ENCODE peak calls at places on chromosomes 6 and 20, in seven cellular contexts. F, Y, B, M, H, C and J are unnamed samples.

GRCh38 chr20:14331671-14332070 is 5.7 kb downstream of the FLRT3 start:
- DNase-seq in F (no peak), C (no peak), B (no peak), H (no peak), M (no peak), Y (no peak), J (no peak)

GRCh38 chr6:3819161-3820110 is 29.7 kb upstream of the FAM50B start:
- DNase-seq in F (no peak), C (no peak), M (no peak), Y (no peak), B (no peak), H (no peak), J (no peak)

GRCh38 chr6:99905209-99906106 is 88.6 kb downstream of the MCHR2 start:
- DNase-seq in M (peak; percentile 60), F (no peak), B (no peak), C (peak; percentile 12), H (peak; percentile 31), Y (no peak), J (no peak)

GRCh38 chr20:52105573-52106422 is 85.8 kb downstream of the ZFP64 start:
- DNase-seq in B (peak; percentile 47), M (no peak), F (no peak), Y (no peak), H (no peak), C (peak; percentile 60), J (no peak)

GRCh38 chr20:59221049-59221748 is 57.6 kb downstream of the ZNF831 start:
- DNase-seq in C (no peak), Y (no peak), H (no peak), B (peak; percentile 71), F (no peak), M (no peak), J (no peak)

GRCh38 chr6:127118505-127119360 is at the start of gene RSPO3:
- DNase-seq in Y (no peak), C (peak; percentile 28), H (no peak), M (no peak), F (peak; percentile 43), B (peak; percentile 39), J (no peak)

GRCh38 chr6:169725270-169726048 is 1.2 kb upstream of the PHF10 start:
- DNase-seq in B (peak; percentile 69), M (no peak), Y (no peak), C (peak; percentile 21), H (peak; percentile 75), F (peak; percentile 69), J (no peak)

GRCh38 chr20:60395993-60396392 is 437.8 kb downstream of the CDH26 start:
- DNase-seq in C (no peak), H (no peak), F (no peak), B (no peak), M (no peak), Y (no peak), J (no peak)

GRCh38 chr6:26284537-26285142 is 80.4 kb upstream of the BTN3A2 start:
- DNase-seq in Y (no peak), B (peak; percentile 81), C (peak; percentile 20), M (no peak), H (no peak), F (peak; percentile 78), J (peak; percentile 42)

GRCh38 chr20:51360451-51361230 is 181.9 kb downstream of the NFATC2 start:
- DNase-seq in M (peak; percentile 62), B (peak; percentile 44), Y (no peak), H (no peak), C (peak; percentile 29), F (peak; percentile 60), J (no peak)

GRCh38 chr20:8757146-8757545 is 311.7 kb upstream of the PLCB4 start:
- DNase-seq in Y (no peak), C (no peak), H (no peak), B (peak; percentile 27), F (no peak), M (no peak), J (no peak)

GRCh38 chr20:50189681-50190250 is 864 bp upstream of the CEBPB start:
- DNase-seq in Y (no peak), M (no peak), H (peak; percentile 65), C (peak; percentile 37), F (peak; percentile 73), B (peak; percentile 86), J (no peak)

GRCh38 chr6:26327450-26328264 is 37.3 kb upstream of the BTN3A2 start:
- DNase-seq in B (no peak), C (peak; percentile 79), F (no peak), M (peak; percentile 89), H (peak; percentile 43), Y (no peak), J (peak; percentile 26)

GRCh38 chr6:162721404-162721687 is 6.2 kb downstream of the PRKN start:
- DNase-seq in Y (no peak), F (no peak), B (no peak), H (no peak), C (no peak), M (no peak), J (no peak)

GRCh38 chr6:11332463-11332862 is 100.0 kb upstream of the NEDD9 start:
- DNase-seq in M (no peak), F (no peak), Y (no peak), B (no peak), H (no peak), C (no peak), J (no peak)

GRCh38 chr6:11335826-11336225 is 103.4 kb upstream of the NEDD9 start:
- DNase-seq in C (no peak), M (no peak), F (no peak), Y (no peak), H (no peak), B (no peak), J (no peak)

GRCh38 chr6:11329841-11330765 is 97.6 kb upstream of the NEDD9 start:
- DNase-seq in M (no peak), B (no peak), C (no peak), Y (no peak), F (no peak), H (no peak), J (no peak)

GRCh38 chr6:11331136-11331535 is 98.7 kb upstream of the NEDD9 start:
- DNase-seq in H (no peak), C (no peak), Y (no peak), F (no peak), B (no peak), M (no peak), J (no peak)

DNA sequence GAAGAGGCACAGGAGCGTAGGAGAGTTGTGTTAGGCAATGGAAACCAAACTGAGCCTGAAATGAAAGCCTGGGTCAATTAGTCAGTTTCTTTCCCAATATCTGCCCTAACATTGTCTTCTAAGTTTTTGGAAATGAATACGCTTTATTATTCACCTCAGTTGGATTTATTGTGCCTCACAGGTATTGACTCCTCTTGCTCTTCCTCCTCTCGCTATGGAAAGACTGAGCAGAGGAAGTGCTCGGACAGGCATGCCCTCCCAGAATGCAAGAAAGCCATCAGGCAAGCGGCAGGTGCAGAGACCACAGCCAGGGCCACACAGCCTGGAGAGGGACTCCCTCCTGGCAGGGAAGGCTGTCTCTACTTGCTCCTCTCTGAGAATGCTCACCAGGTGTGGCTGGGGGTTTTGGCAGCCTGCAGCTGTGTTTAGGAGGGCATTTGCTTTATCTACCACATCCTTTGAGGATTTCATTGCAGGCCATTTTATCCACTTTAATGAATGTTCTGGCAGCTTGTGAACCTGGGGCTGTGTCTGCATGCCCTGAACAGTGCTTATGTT is 100.9 kb upstream of the NEDD9 start:
- DNase-seq in B (no peak), F (no peak), Y (no peak), H (no peak), M (no peak), C (no peak), J (no peak)
- H3K27ac ChIP-seq in B (no peak overlapping the region), F (no peak overlapping the region), Y (no peak overlapping the region), H (no peak overlapping the region), M (no peak overlapping the region), C (no peak overlapping the region), J (no peak overlapping the region)

GRCh38 chr6:42394881-42395620 is 56.7 kb downstream of the TRERF1 start:
- DNase-seq in H (no peak), M (no peak), C (no peak), B (no peak), F (no peak), Y (no peak), J (no peak)

GRCh38 chr6:42394151-42394550 is 57.6 kb downstream of the TRERF1 start:
- DNase-seq in M (no peak), H (no peak), C (no peak), B (no peak), F (no peak), Y (no peak), J (no peak)

GRCh38 chr6:42393339-42393738 is 58.4 kb downstream of the TRERF1 start:
- DNase-seq in B (no peak), Y (no peak), M (no peak), C (no peak), H (no peak), F (no peak), J (no peak)

GRCh38 chr6:42400031-42400760 is 51.5 kb downstream of the TRERF1 start:
- DNase-seq in H (no peak), B (no peak), C (no peak), F (no peak), M (no peak), Y (no peak), J (no peak)

DNA sequence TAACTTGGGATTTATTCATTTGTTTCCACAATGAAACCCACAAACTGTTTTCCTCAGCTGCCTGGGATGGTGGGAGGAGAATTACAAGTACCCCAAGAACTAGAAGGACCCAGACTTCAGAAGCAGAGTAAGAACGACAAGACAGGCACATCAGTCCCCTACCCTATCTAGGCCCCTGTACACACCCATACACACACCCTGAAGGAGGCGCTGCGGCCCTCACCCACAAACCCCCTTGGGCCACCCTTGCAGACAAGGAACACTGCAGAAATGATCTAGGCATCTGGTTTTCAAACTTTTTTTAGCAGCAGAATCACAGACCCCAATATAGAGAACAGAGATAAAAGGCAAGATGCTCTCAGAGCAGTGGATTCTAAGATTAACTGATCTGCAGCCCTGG is 55.0 kb downstream of the TRERF1 start:
- DNase-seq in Y (no peak), B (no peak), C (no peak), F (no peak), H (no peak), M (no peak), J (peak; percentile 23)
- H3K4me1 ChIP-seq in Y (no peaks in the 10 kb centered on the region), B (no peaks in the 10 kb centered on the region), C (no peaks in the 10 kb centered on the region), F (no peaks in the 10 kb centered on the region), H (no peaks in the 10 kb centered on the region), M (peaks cover 7% of the 10 kb centered on the region), J (peaks cover 69% of the 10 kb centered on the region)

DNA sequence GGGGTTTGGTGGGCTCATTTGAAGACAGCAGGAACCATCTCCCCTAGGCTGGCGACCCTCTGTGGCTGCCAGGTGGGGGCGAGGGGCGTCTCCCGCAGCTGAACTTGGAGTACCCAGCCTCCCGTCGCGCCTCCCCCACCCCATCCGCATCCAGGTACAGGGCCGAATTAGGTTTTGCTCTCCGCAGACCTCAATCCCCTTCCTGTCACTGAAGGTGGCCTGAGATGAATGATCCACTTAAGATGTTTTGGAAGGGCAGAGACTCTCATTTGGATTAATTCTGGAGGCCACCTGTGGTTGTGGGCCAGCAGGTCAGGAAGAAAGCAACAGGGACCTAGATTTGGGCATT is 493 bp downstream of the CD83 start:
- DNase-seq in M (no peak), H (no peak), B (no peak), F (no peak), C (no peak), Y (no peak), J (no peak)
- H3K27ac ChIP-seq in M (no peak overlapping the region), H (no peak overlapping the region), B (no peak overlapping the region), F (no peak overlapping the region), C (no peak overlapping the region), Y (peak overlapping the region; percentile 82), J (peak overlapping the region; percentile 66)

DNA sequence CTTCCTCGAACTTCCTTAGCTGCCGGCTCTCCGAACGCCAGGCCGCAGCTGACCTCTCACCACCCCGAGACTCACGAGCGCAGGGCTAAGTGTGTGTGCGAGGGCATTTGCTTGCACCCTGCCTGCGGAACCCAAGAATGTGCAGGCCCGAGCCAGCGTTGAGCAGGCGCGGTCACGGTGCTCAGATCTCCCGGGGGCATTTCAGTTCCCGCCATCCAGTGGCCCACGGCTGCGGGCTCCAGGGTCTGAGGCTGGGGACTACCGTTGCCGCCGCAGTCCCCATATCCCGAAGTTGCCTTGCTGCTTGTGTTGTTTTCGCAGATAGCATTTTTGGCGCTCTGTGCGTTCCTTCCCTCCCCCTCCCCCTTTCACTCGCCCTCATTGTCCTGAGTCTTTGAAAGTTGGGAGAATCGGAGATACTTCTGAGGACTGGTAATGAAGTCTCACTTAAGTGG is 1.7 kb downstream of the NR2E1 start:
- DNase-seq in F (no peak), H (no peak), M (no peak), B (peak; percentile 53), C (no peak), Y (no peak), J (no peak)
- H3K4me1 ChIP-seq in F (no peaks in the 10 kb centered on the region), H (peaks cover 40% of the 10 kb centered on the region), M (no peaks in the 10 kb centered on the region), B (peaks cover 4% of the 10 kb centered on the region), C (no peaks in the 10 kb centered on the region), Y (peaks cover 28% of the 10 kb centered on the region), J (peaks cover 37% of the 10 kb centered on the region)